ENCODE peak calls at places on chromosomes 4 and X, in four cellular contexts. D is NCI-H2081, Z is GM12878, U is NCI-H345. W is an unnamed sample.

GRCh38 chr4:180380733-180381132 is 1862.5 kb upstream of the TENM3 start:
- DNase-seq in U (no peak), D (no peak), Z (no peak), W (peak)

GRCh38 chr4:187380181-187380581 is 615.4 kb upstream of the ZFP42 start:
- DNase-seq in Z (no peak), U (no peak), D (no peak), W (no peak)

GRCh38 chr4:90536408-90536807 is 409.2 kb downstream of the CCSER1 start:
- DNase-seq in U (no peak), Z (no peak), D (peak), W (no peak)

GRCh38 chr4:153014460-153014859 is 78.3 kb downstream of the FHDC1 start:
- DNase-seq in U (no peak), D (no peak), Z (no peak), W (no peak)

GRCh38 chrX:53831662-53832635 is 145.4 kb upstream of the HUWE1 start:
- DNase-seq in Z (peak), U (peak), D (peak), W (peak)

GRCh38 chr4:7055111-7055989 is 12.2 kb downstream of the TADA2B start:
- DNase-seq in D (no peak), Z (no peak), U (no peak), W (no peak)

GRCh38 chrX:103453655-103454054 is 65.6 kb downstream of the RAB40A start:
- DNase-seq in Z (no peak), U (no peak), D (peak), W (peak)

GRCh38 chrX:33086886-33087285 is 124.5 kb downstream of the DMD start:
- DNase-seq in Z (no peak), D (no peak), U (no peak), W (no peak)

GRCh38 chrX:24498181-24498580 is 33.1 kb downstream of the PDK3 start:
- DNase-seq in U (no peak), D (peak), Z (no peak), W (no peak)

GRCh38 chr4:184019084-184019483 is 114.0 kb downstream of the STOX2 start:
- DNase-seq in Z (no peak), U (no peak), D (no peak), W (peak)

GRCh38 chr4:133982533-133983224 is 218.9 kb downstream of the PABPC4L start:
- DNase-seq in D (no peak), Z (no peak), U (no peak), W (no peak)

GRCh38 chrX:70970482-70970999 is 39.6 kb upstream of the SLC7A3 start:
- DNase-seq in U (no peak), D (peak), Z (no peak), W (peak)

GRCh38 chr4:168540086-168540864 is 43.4 kb downstream of the PALLD start:
- DNase-seq in D (no peak), Z (no peak), U (no peak), W (no peak)

GRCh38 chr4:6910340-6910959 is 824 bp downstream of the TBC1D14 start:
- DNase-seq in D (no peak), U (no peak), Z (no peak), W (no peak)

GRCh38 chrX:103400931-103401330 is 24.6 kb downstream of the BEX3 start:
- DNase-seq in Z (no peak), D (no peak), U (no peak), W (no peak)

GRCh38 chr4:81565137-81565870 is 93.6 kb upstream of the RASGEF1B start:
- DNase-seq in D (no peak), U (no peak), Z (no peak), W (no peak)

GRCh38 chr4:145614235-145614615 is 5.0 kb upstream of the MMAA start:
- DNase-seq in D (no peak), Z (no peak), U (no peak), W (no peak)

GRCh38 chr4:153314915-153315314 is 29.6 kb upstream of the MND1 start:
- DNase-seq in D (no peak), Z (no peak), U (no peak), W (no peak)

GRCh38 chrX:41559662-41560061 is 112.5 kb downstream of the NYX start:
- DNase-seq in U (no peak), Z (no peak), D (no peak), W (no peak)

GRCh38 chr4:35541888-35542213 is 702.5 kb downstream of the ARAP2 start:
- DNase-seq in Z (no peak), U (no peak), D (no peak), W (no peak)

GRCh38 chr4:6128221-6128871 is 72.0 kb downstream of the JAKMIP1 start:
- DNase-seq in D (peak), Z (no peak), U (peak), W (no peak)

GRCh38 chrX:115499112-115499805 is 61.7 kb upstream of the PLS3 start:
- DNase-seq in Z (no peak), U (no peak), D (no peak), W (no peak)

GRCh38 chrX:70176938-70177533 is at the start of gene DGAT2L6:
- DNase-seq in D (peak), U (peak), Z (peak), W (no peak)

GRCh38 chr4:81913427-81913878 is 441.7 kb upstream of the RASGEF1B start:
- DNase-seq in U (no peak), Z (no peak), D (no peak), W (peak)

GRCh38 chr4:185709802-185710486 is 102.0 kb downstream of the SORBS2 start:
- DNase-seq in D (no peak), Z (no peak), U (no peak), W (no peak)

GRCh38 chr4:78552398-78553396 is 1.1 kb downstream of the ANXA3 start:
- DNase-seq in U (no peak), Z (no peak), D (no peak), W (peak)

GRCh38 chr4:72295966-72296557 is 264.3 kb downstream of the NPFFR2 start:
- DNase-seq in U (peak), D (peak), Z (no peak), W (peak)

GRCh38 chr4:140754918-140755810 is 1.0 kb downstream of the TBC1D9 start:
- DNase-seq in Z (no peak), D (no peak), U (no peak), W (no peak)

W was measured in RWPE1.